ENCODE peak calls at places on chromosome 6, in four cellular contexts. O, M, J and G are unnamed samples.
A peak's percentile ranks its signal among the peaks of the same experiment; 100 is the strongest.

GRCh38 chr6:134437376-134437775 is 119.5 kb upstream of the SGK1 start:
- DNase-seq in O (no peak), M (no peak), J (no peak), G (peak; percentile 76)

GRCh38 chr6:51959744-51960383 is 127.5 kb downstream of the PKHD1 start:
- DNase-seq in O (peak; percentile 80), M (peak; percentile 77), J (peak; percentile 64), G (no peak)

GRCh38 chr6:99606670-99607415 is at the start of gene PRDM13:
- DNase-seq in O (peak; percentile 48), M (no peak), J (no peak), G (peak; percentile 55)

GRCh38 chr6:35931120-35931561 is 10.2 kb upstream of the SRPK1 start:
- DNase-seq in O (peak; percentile 77), M (no peak), J (no peak), G (no peak)

GRCh38 chr6:155200012-155200411 is 63.8 kb upstream of the CLDN20 start:
- DNase-seq in O (no peak), M (peak; percentile 41), J (no peak), G (no peak)

GRCh38 chr6:118722820-118723526 is 71.6 kb upstream of the CEP85L start:
- DNase-seq in O (no peak), M (no peak), J (no peak), G (no peak)

GRCh38 chr6:156848533-156848932 is 71.4 kb downstream of the ARID1B start:
- DNase-seq in O (no peak), M (no peak), J (no peak), G (no peak)

GRCh38 chr6:111113731-111114438 is 26.6 kb downstream of the SLC16A10 start:
- DNase-seq in O (no peak), M (peak; percentile 75), J (no peak), G (no peak)

GRCh38 chr6:89268776-89269175 is 46.3 kb downstream of the GABRR2 start:
- DNase-seq in O (no peak), M (no peak), J (no peak), G (no peak)

GRCh38 chr6:35919085-35919826 is 1.6 kb downstream of the SRPK1 start:
- DNase-seq in O (no peak), M (no peak), J (peak; percentile 36), G (no peak)

GRCh38 chr6:38459291-38459690 is 180.4 kb downstream of the BTBD9 start:
- DNase-seq in O (no peak), M (no peak), J (no peak), G (no peak)

GRCh38 chr6:83867527-83868161 is 8.2 kb downstream of the CYB5R4 start:
- DNase-seq in O (peak; percentile 24), M (peak; percentile 13), J (peak; percentile 63), G (no peak)